ENCODE peak calls at places on chromosomes 1 and 21, in eight cellular contexts. S is GM06990; D is mammary epithelial cell; M is A673; W is GM23338; C is heart left ventricle; A is CD8-positive, alpha-beta memory T cell; K is HAP-1. H is an unnamed sample.

GRCh38 chr1:56303805-56304204 is 275.6 kb downstream of the PLPP3 start:
- DNase-seq in M (no peak), D (no peak), C (no peak), S (no peak), W (no peak), K (no peak), A (no peak), H (no peak)

GRCh38 chr1:30803562-30803961 is 46.0 kb upstream of the LAPTM5 start:
- DNase-seq in A (no peak), M (no peak), C (no peak), K (no peak), W (no peak), D (no peak), S (no peak), H (no peak)

GRCh38 chr1:241972703-241973375 is 15.3 kb downstream of the BECN2 start:
- DNase-seq in C (no peak), W (peak; percentile 70), D (no peak), K (peak; percentile 57), S (no peak), M (no peak), A (no peak), H (peak; percentile 65)

GRCh38 chr1:16371725-16372124 is 4.7 kb downstream of the SZRD1 start:
- DNase-seq in D (no peak), K (no peak), S (no peak), C (no peak), A (no peak), M (peak; percentile 72), W (no peak), H (peak; percentile 63)

GRCh38 chr21:40002978-40003377 is 135.7 kb downstream of the PCP4 start:
- DNase-seq in K (no peak), W (no peak), C (no peak), M (no peak), A (no peak), S (no peak), D (no peak), H (no peak)

GRCh38 chr1:19759740-19760089 is 40.0 kb downstream of the TMCO4 start:
- DNase-seq in A (no peak), D (peak; percentile 18), W (no peak), M (no peak), K (no peak), C (no peak), S (no peak), H (peak; percentile 9)

GRCh38 chr21:45457832-45458172 is 52.8 kb downstream of the COL18A1 start:
- DNase-seq in D (no peak), W (no peak), S (no peak), M (no peak), K (no peak), C (no peak), A (no peak), H (no peak)

GRCh38 chr1:84303154-84303830 is 1.8 kb downstream of the SAMD13 start:
- DNase-seq in K (no peak), S (no peak), W (no peak), D (no peak), A (no peak), C (no peak), M (no peak), H (no peak)

GRCh38 chr1:36159614-36160387 is 3.8 kb downstream of the MAP7D1 start:
- DNase-seq in D (no peak), C (no peak), M (no peak), K (no peak), A (no peak), S (no peak), W (no peak), H (no peak)

GRCh38 chr21:36330904-36331303 is 10.9 kb downstream of the MORC3 start:
- DNase-seq in A (peak; percentile 23), D (peak; percentile 36), S (no peak), K (peak; percentile 64), M (peak; percentile 59), W (peak; percentile 62), C (no peak), H (peak; percentile 79)

GRCh38 chr1:246679211-246680177 is 44.7 kb upstream of the SCCPDH start:
- DNase-seq in K (no peak), S (no peak), W (no peak), M (no peak), C (peak; percentile 38), D (no peak), A (no peak), H (no peak)

GRCh38 chr1:226073184-226073950 is 10.9 kb downstream of the H3-3A start:
- DNase-seq in A (no peak), W (no peak), S (no peak), D (no peak), M (no peak), C (no peak), K (no peak), H (no peak)

GRCh38 chr1:226072347-226072746 is 9.8 kb downstream of the H3-3A start:
- DNase-seq in W (no peak), S (no peak), C (no peak), A (no peak), M (no peak), D (no peak), K (no peak), H (no peak)

GRCh38 chr1:226074046-226074445 is 11.5 kb downstream of the H3-3A start:
- DNase-seq in K (no peak), W (no peak), C (no peak), A (no peak), S (no peak), M (no peak), D (no peak), H (no peak)

GRCh38 chr1:226066415-226067077 is 4.0 kb downstream of the H3-3A start:
- DNase-seq in C (no peak), A (no peak), S (no peak), M (peak; percentile 50), D (peak; percentile 17), W (no peak), K (no peak), H (peak; percentile 33)

DNA sequence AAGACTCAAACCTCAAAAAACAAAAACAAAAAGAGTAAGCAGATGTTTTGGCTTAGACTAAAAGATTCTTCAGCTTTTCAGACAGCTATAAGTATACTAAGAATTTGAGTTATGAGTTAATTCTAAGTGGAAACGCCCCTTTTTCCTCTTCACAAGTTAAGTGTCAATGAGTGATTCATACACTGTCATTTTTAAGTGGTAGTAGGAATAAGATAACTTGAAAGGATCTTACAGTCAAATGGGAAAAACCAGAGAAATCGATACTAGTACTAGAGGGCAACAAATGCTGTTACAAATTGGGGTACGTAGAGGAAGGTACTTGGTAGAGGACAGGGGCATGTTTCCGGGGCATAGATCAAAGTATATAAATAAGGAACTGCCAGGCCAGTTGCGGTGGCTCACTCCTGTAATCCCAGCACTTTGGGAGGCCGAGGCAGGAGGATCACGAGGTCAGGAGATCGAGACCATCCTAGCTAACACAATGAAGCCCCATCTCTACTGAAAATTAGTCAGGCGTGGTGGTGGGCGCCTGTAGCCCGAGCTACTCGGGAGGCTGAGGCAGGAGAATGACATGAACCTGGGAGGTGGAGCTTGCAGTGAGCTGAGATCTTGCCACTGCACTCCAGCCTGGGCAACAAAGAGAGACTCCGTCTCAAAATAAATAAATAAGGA is 7.4 kb downstream of the H3-3A start:
- DNase-seq in K (no peak), C (no peak), A (no peak), D (no peak), W (no peak), M (no peak), S (no peak), H (no peak)
- H3K36me3 ChIP-seq in K (peaks cover 83% of the 10 kb centered on the region), C (peaks cover 95% of the 10 kb centered on the region), A (peaks cover 55% of the 10 kb centered on the region), D (peaks cover 40% of the 10 kb centered on the region), W (peaks cover 68% of the 10 kb centered on the region), M (peaks cover 82% of the 10 kb centered on the region), S (peaks cover 14% of the 10 kb centered on the region), H (peaks cover 72% of the 10 kb centered on the region)

DNA sequence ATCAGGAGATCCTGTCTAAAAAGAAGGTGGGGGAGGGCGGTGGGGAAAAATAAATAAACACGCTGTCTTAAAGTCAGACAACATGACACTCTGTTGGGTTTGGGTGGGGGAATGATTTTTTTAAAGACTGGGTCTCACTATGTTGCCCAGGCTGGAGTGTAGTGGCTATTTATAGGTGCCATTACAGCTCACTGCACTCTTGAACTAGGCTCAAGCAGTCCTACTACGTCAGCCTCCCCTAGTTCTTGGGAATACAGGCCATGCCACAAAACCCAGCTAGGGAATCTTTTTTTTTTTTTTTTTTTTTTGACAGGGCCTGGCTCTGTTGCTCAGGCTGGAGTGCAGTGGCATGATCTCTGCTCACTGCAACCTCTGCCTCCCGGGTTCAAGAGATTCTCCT is 2.4 kb upstream of the SNRPE start:
- DNase-seq in M (no peak), W (no peak), A (no peak), D (no peak), K (no peak), S (no peak), C (no peak), H (no peak)
- H3K36me3 ChIP-seq in M (peaks cover 24% of the 10 kb centered on the region), W (peaks cover 21% of the 10 kb centered on the region), A (peaks cover 11% of the 10 kb centered on the region), D (peaks cover 20% of the 10 kb centered on the region), K (peaks cover 34% of the 10 kb centered on the region), S (peaks cover 2% of the 10 kb centered on the region), C (peaks cover 39% of the 10 kb centered on the region), H (peaks cover 31% of the 10 kb centered on the region)

DNA sequence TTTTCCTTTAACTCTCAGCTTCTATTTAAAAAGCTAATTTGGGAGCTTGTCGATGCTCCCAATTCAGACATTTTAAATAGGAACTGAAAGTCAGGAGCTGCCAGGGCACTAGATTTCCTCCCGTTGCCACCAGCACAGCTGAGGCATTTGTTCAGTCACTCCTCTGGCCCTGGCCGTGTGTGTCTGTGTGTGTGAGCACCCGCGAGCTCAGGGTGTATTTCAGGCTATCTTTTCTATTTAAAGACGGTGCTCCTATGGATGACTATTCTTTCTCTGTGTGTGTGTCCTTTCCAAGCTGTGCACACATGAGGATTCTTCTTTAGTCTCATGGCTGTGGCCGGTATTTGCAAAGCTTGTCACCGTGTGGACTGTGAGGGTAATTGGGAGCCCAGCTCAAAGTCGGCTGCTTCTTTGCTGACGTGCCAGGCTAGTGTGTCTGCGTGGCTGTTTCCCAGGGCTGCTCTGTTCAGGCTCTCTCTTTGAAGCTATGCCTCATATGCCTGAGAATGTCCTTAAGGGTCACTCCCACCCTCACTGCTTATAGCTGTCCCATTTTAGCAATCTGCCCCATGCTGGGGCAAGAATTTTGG is 3.0 kb upstream of the KCND3 start:
- DNase-seq in S (no peak), C (no peak), A (no peak), W (no peak), K (no peak), M (no peak), D (no peak), H (no peak)
- H3K36me3 ChIP-seq in S (no peaks in the 10 kb centered on the region), C (no peaks in the 10 kb centered on the region), A (no peaks in the 10 kb centered on the region), W (no peaks in the 10 kb centered on the region), K (no peaks in the 10 kb centered on the region), M (no peaks in the 10 kb centered on the region), D (no peaks in the 10 kb centered on the region), H (no peaks in the 10 kb centered on the region)

GRCh38 chr1:156944848-156945247 is 24.4 kb downstream of the LRRC71 start:
- DNase-seq in D (no peak), A (no peak), C (no peak), S (no peak), W (no peak), M (no peak), K (no peak), H (no peak)

GRCh38 chr1:156944268-156944667 is 23.8 kb downstream of the LRRC71 start:
- DNase-seq in C (no peak), S (no peak), M (no peak), K (no peak), D (no peak), W (no peak), A (no peak), H (no peak)

GRCh38 chr1:156942176-156942575 is 21.7 kb downstream of the LRRC71 start:
- DNase-seq in K (no peak), C (no peak), A (no peak), M (no peak), S (no peak), D (no peak), W (no peak), H (no peak)

GRCh38 chr1:156942576-156942975 is 22.1 kb downstream of the LRRC71 start:
- DNase-seq in A (no peak), M (no peak), S (no peak), W (no peak), C (no peak), D (no peak), K (no peak), H (no peak)

GRCh38 chr1:156943756-156944155 is 23.3 kb downstream of the LRRC71 start:
- DNase-seq in D (no peak), S (no peak), M (no peak), C (no peak), K (no peak), A (no peak), W (no peak), H (no peak)
- H3K36me3 ChIP-seq in D (no peaks in the 10 kb centered on the region), S (peaks cover 31% of the 10 kb centered on the region), M (peaks cover 13% of the 10 kb centered on the region), C (peaks cover 100% of the 10 kb centered on the region), K (peaks cover 55% of the 10 kb centered on the region), A (peaks cover 6% of the 10 kb centered on the region), W (peaks cover 10% of the 10 kb centered on the region), H (peaks cover 97% of the 10 kb centered on the region)